ENCODE peak calls at places on chromosomes 12 and 14, in six cellular contexts. V is fibroblast of the conjunctiva; I is 8988T; W is fibroblast of mammary gland; L is lower lobe of right lung; U is stimulated activated naive CD4-positive, alpha-beta T cell. Z is an unnamed sample.
A peak's percentile ranks its signal among the peaks of the same experiment; 100 is the strongest.

GRCh38 chr12:65464930-65465329 is 186.4 kb downstream of the MSRB3 start:
- DNase-seq in U (no peak), L (no peak), V (peak; percentile 89), I (no peak), W (peak; percentile 89), Z (no peak)

GRCh38 chr14:91113829-91114078 is at the start of gene DGLUCY:
- DNase-seq in L (peak; percentile 88), V (peak; percentile 56), U (no peak), I (peak; percentile 79), W (peak; percentile 77), Z (peak; percentile 83)

GRCh38 chr12:70354777-70355176 is 11.3 kb upstream of the KCNMB4 start:
- DNase-seq in W (no peak), I (no peak), L (no peak), V (no peak), U (no peak), Z (no peak)

GRCh38 chr12:51631591-51631990 is 40.6 kb downstream of the SCN8A start:
- DNase-seq in V (no peak), L (no peak), I (no peak), U (no peak), W (peak; percentile 76), Z (no peak)

GRCh38 chr12:45336762-45337596 is 121.1 kb downstream of the ANO6 start:
- DNase-seq in U (no peak), L (no peak), I (no peak), W (peak; percentile 89), V (peak; percentile 66), Z (no peak)

GRCh38 chr12:72901685-72902084 is 629.5 kb downstream of the TRHDE start:
- DNase-seq in W (no peak), U (no peak), I (no peak), L (no peak), V (no peak), Z (no peak)

GRCh38 chr12:15151141-15152091 is 69.8 kb downstream of the RERG start:
- DNase-seq in I (no peak), V (peak; percentile 35), W (peak; percentile 53), L (no peak), U (no peak), Z (no peak)

GRCh38 chr12:62977419-62977818 is 42.5 kb upstream of the PPM1H start:
- DNase-seq in W (peak; percentile 47), U (no peak), V (peak; percentile 31), I (no peak), L (no peak), Z (no peak)

GRCh38 chr12:65696227-65696626 is 128.1 kb upstream of the HMGA2 start:
- DNase-seq in V (no peak), U (no peak), W (peak; percentile 36), L (no peak), I (no peak), Z (no peak)

GRCh38 chr12:106315523-106315922 is 13.0 kb downstream of the TCP11L2 start:
- DNase-seq in V (no peak), W (no peak), L (no peak), U (no peak), I (no peak), Z (no peak)

GRCh38 chr14:49992901-49993335 is 100.0 kb downstream of the ARF6 start:
- DNase-seq in V (no peak), I (no peak), L (no peak), W (peak; percentile 90), U (no peak), Z (no peak)

GRCh38 chr12:91533366-91533765 is 350.7 kb upstream of the DCN start:
- DNase-seq in I (no peak), L (no peak), V (no peak), W (no peak), U (no peak), Z (no peak)

GRCh38 chr14:105379946-105380345 is 18.4 kb upstream of the TEX22 start:
- DNase-seq in V (no peak), L (no peak), I (no peak), U (no peak), W (no peak), Z (no peak)

GRCh38 chr12:122182887-122183587 is at the start of gene LRRC43:
- DNase-seq in L (peak; percentile 67), W (no peak), U (peak; percentile 4), I (no peak), V (no peak), Z (no peak)